ENCODE peak calls at places on chromosomes 6 and 20, in six cellular contexts. E, P, T, H, L and S are unnamed samples.

GRCh38 chr6:132813173-132813856 is 1.1 kb upstream of the RPS12 start:
- DNase-seq in L (peak), E (peak), T (no peak), H (peak), P (peak), S (peak)

GRCh38 chr20:51164732-51165530 is 142.0 kb upstream of the KCNG1 start:
- DNase-seq in P (no peak), T (no peak), L (no peak), E (no peak), H (no peak), S (peak)

GRCh38 chr20:38193586-38194105 is 28.6 kb upstream of the TGM2 start:
- DNase-seq in E (no peak), P (no peak), H (no peak), L (no peak), T (no peak), S (peak)

GRCh38 chr6:133341607-133342158 is 100.5 kb downstream of the EYA4 start:
- DNase-seq in T (no peak), E (no peak), P (peak), H (no peak), L (no peak), S (no peak)

GRCh38 chr6:15116889-15117288 is 129.0 kb upstream of the JARID2 start:
- DNase-seq in P (no peak), L (no peak), H (no peak), T (no peak), E (no peak), S (no peak)

GRCh38 chr20:21344216-21344615 is 41.1 kb downstream of the XRN2 start:
- DNase-seq in E (no peak), L (no peak), T (no peak), H (no peak), P (no peak), S (no peak)

GRCh38 chr20:48759631-48760245 is 68.1 kb downstream of the PREX1 start:
- DNase-seq in E (peak), H (no peak), L (no peak), T (no peak), P (no peak), S (no peak)

GRCh38 chr6:44631968-44632367 is 244.5 kb downstream of the CDC5L start:
- DNase-seq in P (no peak), L (no peak), E (no peak), T (no peak), H (no peak), S (no peak)

GRCh38 chr6:36504982-36505381 is 42.3 kb downstream of the STK38 start:
- DNase-seq in H (no peak), P (peak), T (no peak), L (no peak), E (no peak), S (no peak)